ENCODE peak calls at places on chromosome 12, in four cellular contexts. H, A, J and N are unnamed samples.
A peak's percentile ranks its signal among the peaks of the same experiment; 100 is the strongest.

GRCh38 chr12:113598815-113599406 is 127.2 kb upstream of the LHX5 start:
- DNase-seq in A (no peak), J (no peak), H (no peak), N (no peak)

GRCh38 chr12:113154351-113154973 is 4.9 kb downstream of the CFAP73 start:
- DNase-seq in J (peak; percentile 28), H (peak; percentile 85), A (peak; percentile 91), N (peak; percentile 70)

GRCh38 chr12:92929957-92930356 is 862 bp upstream of the EEA1 start:
- DNase-seq in H (no peak), J (no peak), A (no peak), N (no peak)

GRCh38 chr12:108099085-108099484 is 30.0 kb upstream of the WSCD2 start:
- DNase-seq in H (no peak), J (no peak), A (no peak), N (no peak)

GRCh38 chr12:48972213-48973021 is 882 bp upstream of the WNT10B start:
- DNase-seq in H (no peak), A (peak; percentile 68), J (peak; percentile 41), N (no peak)

GRCh38 chr12:50765325-50765911 is 1.5 kb downstream of the ATF1 start:
- DNase-seq in J (peak; percentile 56), A (peak; percentile 46), H (no peak), N (peak; percentile 72)

GRCh38 chr12:104356231-104357115 is 52.9 kb downstream of the EID3 start:
- DNase-seq in A (peak; percentile 31), H (no peak), J (peak; percentile 59), N (no peak)

GRCh38 chr12:30794591-30795409 is 40.0 kb upstream of the CAPRIN2 start:
- DNase-seq in A (peak; percentile 90), H (no peak), J (peak; percentile 85), N (peak; percentile 99)

GRCh38 chr12:53102883-53103807 is at the start of gene SOAT2:
- DNase-seq in H (no peak), J (no peak), A (no peak), N (no peak)

GRCh38 chr12:131104464-131105350 is 151.0 kb downstream of the ADGRD1 start:
- DNase-seq in H (peak; percentile 96), J (peak; percentile 16), A (peak; percentile 94), N (peak; percentile 81)

GRCh38 chr12:131908716-131909595 is 14.5 kb downstream of the ULK1 start:
- DNase-seq in J (no peak), A (no peak), H (no peak), N (no peak)

GRCh38 chr12:56840922-56841321 is 77.8 kb downstream of the HSD17B6 start:
- DNase-seq in J (peak; percentile 18), H (no peak), A (peak; percentile 54), N (peak; percentile 79)

GRCh38 chr12:57151741-57152407 is 4.5 kb upstream of the LRP1-AS start:
- DNase-seq in H (no peak), J (peak; percentile 74), A (no peak), N (no peak)

GRCh38 chr12:47604474-47604873 is 101.4 kb downstream of the RPAP3 start:
- DNase-seq in A (no peak), H (no peak), J (peak; percentile 32), N (no peak)

GRCh38 chr12:109695420-109695819 is 18.2 kb upstream of the FAM222A start:
- DNase-seq in A (no peak), H (no peak), J (no peak), N (no peak)

GRCh38 chr12:18690653-18691052 is 47.2 kb downstream of the PLCZ1 start:
- DNase-seq in H (no peak), A (no peak), J (peak; percentile 98), N (peak; percentile 70)

GRCh38 chr12:82069931-82070514 is 288.2 kb downstream of the CCDC59 start:
- DNase-seq in A (peak; percentile 57), J (no peak), H (no peak), N (peak; percentile 20)

GRCh38 chr12:109736552-109737108 is 23.0 kb downstream of the FAM222A start:
- DNase-seq in J (peak; percentile 53), A (peak; percentile 92), H (peak; percentile 87), N (peak; percentile 97)

GRCh38 chr12:50452795-50453194 is 52.0 kb upstream of the DIP2B start:
- DNase-seq in A (no peak), H (no peak), J (no peak), N (no peak)

GRCh38 chr12:29566441-29566840 is 69.0 kb upstream of the OVCH1 start:
- DNase-seq in A (no peak), H (no peak), J (peak; percentile 37), N (no peak)

GRCh38 chr12:108307006-108307405 is 32.1 kb downstream of the CMKLR1 start:
- DNase-seq in A (no peak), H (no peak), J (peak; percentile 35), N (no peak)

GRCh38 chr12:80709811-80710726 is 2.6 kb downstream of the MYF6 start:
- DNase-seq in J (no peak), A (peak; percentile 75), H (peak; percentile 65), N (peak; percentile 77)

GRCh38 chr12:21666722-21667121 is 9.1 kb upstream of the LDHB start:
- DNase-seq in A (no peak), H (no peak), J (no peak), N (no peak)

GRCh38 chr12:11689591-11690158 is 40.2 kb downstream of the ETV6 start:
- DNase-seq in A (no peak), H (no peak), J (no peak), N (no peak)

GRCh38 chr12:93912086-93912733 is 235.0 kb downstream of the CRADD start:
- DNase-seq in A (no peak), H (no peak), J (no peak), N (no peak)

GRCh38 chr12:7512528-7512927 is 9.0 kb upstream of the CD163 start:
- DNase-seq in A (peak; percentile 52), J (peak; percentile 69), H (no peak), N (peak; percentile 88)

GRCh38 chr12:18430425-18431048 is 169.2 kb downstream of the PIK3C2G start:
- DNase-seq in J (peak; percentile 71), H (peak; percentile 63), A (peak; percentile 59), N (peak; percentile 61)

GRCh38 chr12:100391856-100392255 is 35.0 kb downstream of the SLC17A8 start:
- DNase-seq in H (no peak), J (no peak), A (no peak), N (no peak)

GRCh38 chr12:47270782-47271664 is 191.3 kb upstream of the AMIGO2 start:
- DNase-seq in J (peak; percentile 77), A (no peak), H (no peak), N (no peak)

GRCh38 chr12:34406228-34406995 is 384.1 kb downstream of the ALG10 start:
- DNase-seq in J (no peak), A (peak; percentile 5), H (no peak), N (no peak)

GRCh38 chr12:62625238-62625637 is 158.6 kb downstream of the MON2 start:
- DNase-seq in A (no peak), J (peak; percentile 13), H (no peak), N (peak; percentile 53)

GRCh38 chr12:7966558-7966957 is 30.6 kb upstream of the SLC2A3 start:
- DNase-seq in H (no peak), A (no peak), J (no peak), N (no peak)

GRCh38 chr12:3686463-3686862 is 66.4 kb downstream of the CRACR2A start:
- DNase-seq in J (no peak), H (peak; percentile 29), A (no peak), N (no peak)
- H3K4me2 ChIP-seq in J (no peak overlapping the region), H (no peak overlapping the region), A (no peak overlapping the region), N (no peak overlapping the region)

GRCh38 chr12:39010406-39010805 is 105.0 kb upstream of the CPNE8 start:
- DNase-seq in H (no peak), A (no peak), J (no peak), N (no peak)
- H3K4ac ChIP-seq in H (no peak overlapping the region), A (no peak overlapping the region), J (no peak overlapping the region), N (no peak overlapping the region)

DNA sequence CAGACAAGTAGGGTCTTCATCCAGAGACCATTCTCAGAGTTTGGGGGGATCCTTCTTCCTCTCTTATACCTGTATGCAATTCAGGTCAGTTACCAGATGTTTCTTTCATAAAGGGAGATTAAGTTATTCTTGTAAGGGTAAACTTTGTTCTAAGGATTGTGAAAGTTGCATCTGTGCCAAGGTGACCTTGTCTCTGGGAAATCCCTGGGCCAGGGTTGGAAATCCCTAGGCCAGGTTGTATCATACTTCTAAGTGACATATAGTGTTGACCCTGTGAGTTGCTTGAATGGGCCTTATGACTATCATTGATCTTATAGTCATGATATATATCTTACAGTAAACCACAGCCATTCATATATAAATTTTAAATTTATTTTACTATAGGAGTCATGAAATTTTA is 436.9 kb downstream of the RMST start:
- DNase-seq in A (no peak), J (no peak), H (no peak), N (no peak)
- H4K5ac ChIP-seq in A (no peak overlapping the region), J (no peak overlapping the region), H (no peak overlapping the region), N (no peak overlapping the region)

GRCh38 chr12:124480469-124481256 is 86.7 kb downstream of the NCOR2 start:
- DNase-seq in A (no peak), J (peak; percentile 47), H (no peak), N (no peak)

GRCh38 chr12:124478416-124478815 is 89.0 kb downstream of the NCOR2 start:
- DNase-seq in J (no peak), H (no peak), A (no peak), N (peak; percentile 37)

GRCh38 chr12:124478985-124479645 is 88.3 kb downstream of the NCOR2 start:
- DNase-seq in A (no peak), J (no peak), H (no peak), N (no peak)

GRCh38 chr12:124481257-124481750 is 86.1 kb downstream of the NCOR2 start:
- DNase-seq in A (no peak), J (no peak), H (no peak), N (no peak)

DNA sequence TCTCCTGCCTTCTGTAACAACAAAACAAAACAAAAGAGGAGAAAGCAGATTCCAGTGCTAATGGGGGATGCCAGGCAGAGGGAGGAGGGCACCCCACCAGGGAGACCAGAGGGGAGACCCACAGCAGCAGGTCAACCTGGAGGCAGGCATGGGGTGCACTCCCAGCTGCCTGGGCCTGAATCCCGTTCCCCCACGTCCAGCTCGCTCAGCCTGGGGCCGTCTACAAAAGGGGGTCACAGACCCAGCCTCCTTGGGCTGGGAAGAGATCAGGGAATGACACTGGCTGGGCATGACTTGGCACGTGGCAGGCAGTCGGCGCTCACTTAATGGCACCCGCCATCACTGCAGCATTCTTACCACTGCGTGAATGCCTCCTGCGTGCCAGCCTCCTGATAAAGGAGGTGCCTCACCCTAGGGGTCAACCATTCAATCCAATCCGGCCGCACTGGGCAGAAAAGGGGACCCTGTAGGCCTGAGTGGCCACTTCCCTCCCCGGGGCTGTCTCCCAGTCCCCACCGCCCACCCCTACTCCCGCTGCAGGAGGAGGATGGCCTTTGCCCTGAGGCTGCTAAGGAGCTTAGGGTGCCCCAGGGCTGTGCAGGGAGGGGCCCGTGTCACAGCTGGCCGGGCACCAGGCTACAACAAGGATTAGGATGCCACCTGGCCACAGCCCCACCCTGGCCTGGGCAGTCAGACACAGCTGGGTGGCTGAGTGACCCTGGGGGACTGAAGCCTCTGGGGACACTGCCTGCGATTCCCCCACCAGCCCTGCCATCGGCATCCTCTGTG is 87.5 kb downstream of the NCOR2 start:
- DNase-seq in H (no peak), J (no peak), A (no peak), N (no peak)
- H3K4me2 ChIP-seq in H (no peak overlapping the region), J (no peak overlapping the region), A (no peak overlapping the region), N (no peak overlapping the region)

DNA sequence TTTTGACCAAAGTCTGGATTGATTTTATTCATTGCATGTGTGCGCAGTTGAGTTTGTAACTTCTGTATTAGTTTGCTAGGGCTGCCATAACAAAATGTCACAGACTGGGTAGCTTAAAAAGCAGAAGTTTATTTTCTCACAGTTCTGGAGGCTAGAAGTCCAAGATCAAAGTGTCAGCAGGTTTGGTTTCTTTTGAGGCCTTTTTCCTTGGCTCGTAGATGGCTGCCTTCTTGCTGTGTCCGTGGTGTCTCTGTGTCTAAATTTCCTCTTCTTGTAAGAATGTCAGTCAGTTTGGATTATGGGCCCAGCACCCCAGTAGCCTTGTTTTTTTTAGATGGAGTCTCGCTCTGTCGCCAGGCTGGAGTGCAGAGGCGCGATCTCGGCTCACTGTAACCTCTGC is 11.8 kb downstream of the DNM1L start:
- DNase-seq in A (no peak), J (no peak), H (no peak), N (no peak)
- H3K4ac ChIP-seq in A (no peak overlapping the region), J (no peak overlapping the region), H (no peak overlapping the region), N (no peak overlapping the region)